ENCODE peak calls at places on chromosome 21, in four cellular contexts. F is MM.1S, C is neural crest cell, K is colonic mucosa. S is an unnamed sample.

GRCh38 chr21:33308586-33309490 is 15.9 kb upstream of the IFNAR1 start:
- DNase-seq in F (peak; percentile 99), C (no peak), K (no peak), S (no peak)

GRCh38 chr21:37098756-37099155 is 25.7 kb downstream of the TTC3 start:
- DNase-seq in F (no peak), C (no peak), K (no peak), S (no peak)

GRCh38 chr21:33703750-33704606 is 61.7 kb downstream of the ITSN1 start:
- DNase-seq in F (no peak), C (no peak), K (no peak), S (peak; percentile 42)

GRCh38 chr21:30478015-30478414 is 2.2 kb downstream of the KRTAP19-1 start:
- DNase-seq in F (no peak), C (no peak), K (no peak), S (no peak)

GRCh38 chr21:8998946-8999681 is 1522.3 kb upstream of the TPTE start:
- DNase-seq in F (no peak), C (no peak), K (no peak), S (no peak)

GRCh38 chr21:37905291-37905690 is 11.0 kb downstream of the KCNJ6 start:
- DNase-seq in F (no peak), C (no peak), K (no peak), S (no peak)

GRCh38 chr21:35244514-35244913 is 195.4 kb upstream of the RUNX1 start:
- DNase-seq in F (no peak), C (no peak), K (no peak), S (no peak)

GRCh38 chr21:33901421-33902288 is 13.9 kb downstream of the ATP5PO start:
- DNase-seq in F (peak; percentile 47), C (peak; percentile 43), K (no peak), S (peak; percentile 62)

GRCh38 chr21:34865922-34866271 is 183.2 kb downstream of the RUNX1 start:
- DNase-seq in F (peak; percentile 99), C (no peak), K (no peak), S (no peak)

GRCh38 chr21:26965567-26966359 is 1.1 kb downstream of the ADAMTS5 start:
- DNase-seq in F (no peak), C (peak; percentile 50), K (peak; percentile 19), S (peak; percentile 72)

GRCh38 chr21:18382141-18382540 is 21.4 kb downstream of the TMPRSS15 start:
- DNase-seq in F (peak; percentile 48), C (no peak), K (no peak), S (no peak)

DNA sequence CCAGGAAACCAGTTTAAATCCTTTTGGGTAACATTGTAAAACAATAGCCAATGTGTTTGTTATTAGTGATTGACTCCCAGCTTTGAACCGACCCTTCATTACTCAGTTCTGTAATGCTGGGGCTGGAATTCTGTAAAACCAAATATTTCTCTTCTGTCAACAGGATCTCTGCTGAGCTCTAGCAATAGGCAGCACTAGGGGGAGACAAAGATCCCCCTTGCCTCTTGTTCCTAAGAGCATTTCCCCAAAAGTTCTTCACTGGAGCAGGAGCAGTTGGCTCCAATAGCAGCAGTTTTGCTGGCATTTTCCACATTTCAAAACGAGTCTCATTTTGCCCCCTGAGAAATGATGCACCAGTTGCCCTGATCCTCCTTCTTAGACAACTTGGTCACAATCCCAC is 1671.1 kb downstream of the MRPL39 start:
- DNase-seq in F (peak; percentile 27), C (no peak), K (no peak), S (no peak)
- TF ChIP-seq CTCF in F (peak; percentile 66), C (peak; percentile 25), K (no peak), S (no peak)

GRCh38 chr21:39347537-39347936 is 1.4 kb downstream of the HMGN1 start:
- DNase-seq in F (peak; percentile 24), C (no peak), K (no peak), S (no peak)

GRCh38 chr21:39348040-39348354 is 891 bp downstream of the HMGN1 start:
- DNase-seq in F (no peak), C (no peak), K (no peak), S (no peak)

GRCh38 chr21:39348355-39349210 is at the start of gene HMGN1:
- DNase-seq in F (peak; percentile 94), C (peak; percentile 78), K (peak; percentile 89), S (peak; percentile 81)

GRCh38 chr21:39350094-39351006 is 1.5 kb upstream of the HMGN1 start:
- DNase-seq in F (no peak), C (no peak), K (peak; percentile 22), S (no peak)

DNA sequence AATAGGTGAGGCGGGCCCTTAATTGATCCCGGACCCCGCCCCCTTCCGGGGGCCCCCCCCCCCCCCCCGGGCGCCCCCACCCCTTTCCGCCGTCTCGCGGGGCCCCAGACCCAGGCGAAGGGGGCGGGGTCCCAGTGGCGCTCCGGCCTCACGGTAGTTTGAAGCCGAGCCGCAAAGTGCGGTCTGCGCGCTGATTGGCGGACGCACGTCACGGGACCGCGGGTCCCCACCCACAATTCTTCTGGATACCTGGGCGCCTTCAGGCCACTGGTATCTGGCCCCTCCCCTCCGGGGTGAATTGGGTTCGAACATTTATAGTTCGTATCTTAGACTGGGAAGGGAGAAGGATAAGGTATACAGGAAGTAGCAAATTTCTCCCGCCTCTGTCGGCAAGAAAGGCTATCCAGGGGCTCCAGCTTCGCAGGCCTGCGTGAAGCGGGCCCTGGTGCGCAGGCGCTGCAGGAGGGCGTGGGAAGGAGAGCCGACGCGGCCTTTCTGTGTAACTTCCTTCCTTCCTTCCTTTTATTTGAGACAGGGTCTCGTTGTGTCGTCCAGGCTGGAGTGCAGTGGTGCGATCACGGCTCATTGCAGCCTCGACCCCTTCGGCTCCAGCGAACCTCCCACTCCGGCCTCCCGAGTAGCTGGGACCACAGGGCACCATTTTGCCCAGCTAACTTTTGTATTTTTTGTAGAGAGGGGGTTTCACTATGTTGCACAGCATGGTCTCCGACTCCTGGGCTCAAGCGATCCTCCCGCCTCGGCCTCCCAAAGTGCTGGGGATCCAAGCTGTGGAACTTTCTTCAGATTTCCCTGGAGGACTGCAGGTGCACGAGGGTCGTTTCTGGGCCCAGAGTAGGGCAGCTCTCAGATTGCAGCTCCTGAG is 564 bp upstream of the HMGN1 start:
- DNase-seq in F (peak; percentile 100), C (peak; percentile 90), K (peak; percentile 99), S (peak; percentile 97)
- TF ChIP-seq CTCF in F (no peak), C (no peak), K (no peak), S (no peak)

GRCh38 chr21:25625036-25625435 is 14.0 kb upstream of the JAM2 start:
- DNase-seq in F (no peak), C (no peak), K (no peak), S (no peak)
- TF ChIP-seq CTCF in F (no peak), C (no peak), K (no peak), S (no peak)

GRCh38 chr21:45458281-45459170 is 53.6 kb downstream of the COL18A1 start:
- DNase-seq in F (no peak), C (no peak), K (no peak), S (no peak)
- TF ChIP-seq CTCF in F (no peak), C (no peak), K (no peak), S (no peak)

GRCh38 chr21:23374155-23374554 is 2233.1 kb downstream of the MRPL39 start:
- DNase-seq in F (no peak), C (no peak), K (no peak), S (no peak)
- TF ChIP-seq CTCF in F (no peak), C (no peak), K (no peak), S (no peak)

DNA sequence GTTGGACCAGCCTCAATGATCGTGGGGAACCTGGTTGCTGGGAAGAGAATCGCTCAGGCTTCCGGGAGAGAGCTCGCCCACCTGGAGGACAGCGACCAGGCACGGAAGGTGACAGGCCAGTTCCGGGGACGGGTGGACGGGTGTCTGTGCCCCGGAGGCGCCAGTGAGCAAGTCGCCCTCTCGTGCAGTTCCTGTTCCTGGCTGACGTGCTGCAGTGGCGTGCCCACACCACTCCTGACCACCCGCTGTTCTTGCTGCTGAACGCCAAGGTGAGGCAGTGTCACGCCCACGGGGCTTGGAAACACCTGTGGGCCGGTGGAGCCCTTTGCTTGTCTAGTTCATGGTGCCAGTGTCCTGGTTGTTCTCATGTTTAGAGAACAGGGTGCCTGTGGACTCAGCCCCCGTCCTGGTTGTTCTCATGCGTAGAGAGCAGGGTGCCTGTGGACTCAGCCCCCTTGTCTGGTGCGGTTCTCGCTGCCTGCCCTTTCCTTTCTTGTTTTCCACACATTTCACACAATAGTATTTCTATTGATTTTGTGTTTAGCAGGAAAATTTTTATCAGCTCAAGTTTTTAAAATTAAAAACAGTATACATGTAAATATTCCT is 53.1 kb downstream of the S100B start:
- DNase-seq in F (no peak), C (no peak), K (no peak), S (no peak)
- TF ChIP-seq CTCF in F (no peak), C (no peak), K (no peak), S (no peak)

GRCh38 chr21:43775795-43776430 is at the start of gene CSTB:
- DNase-seq in F (peak; percentile 94), C (peak; percentile 80), K (peak; percentile 90), S (peak; percentile 68)
- TF ChIP-seq CTCF in F (peak; percentile 19), C (no peak), K (no peak), S (no peak)

GRCh38 chr21:43362306-43362927 is 64.5 kb downstream of the SIK1 start:
- DNase-seq in F (peak; percentile 92), C (peak; percentile 26), K (peak; percentile 43), S (peak; percentile 46)
- TF ChIP-seq CTCF in F (peak; percentile 21), C (no peak), K (no peak), S (no peak)

DNA sequence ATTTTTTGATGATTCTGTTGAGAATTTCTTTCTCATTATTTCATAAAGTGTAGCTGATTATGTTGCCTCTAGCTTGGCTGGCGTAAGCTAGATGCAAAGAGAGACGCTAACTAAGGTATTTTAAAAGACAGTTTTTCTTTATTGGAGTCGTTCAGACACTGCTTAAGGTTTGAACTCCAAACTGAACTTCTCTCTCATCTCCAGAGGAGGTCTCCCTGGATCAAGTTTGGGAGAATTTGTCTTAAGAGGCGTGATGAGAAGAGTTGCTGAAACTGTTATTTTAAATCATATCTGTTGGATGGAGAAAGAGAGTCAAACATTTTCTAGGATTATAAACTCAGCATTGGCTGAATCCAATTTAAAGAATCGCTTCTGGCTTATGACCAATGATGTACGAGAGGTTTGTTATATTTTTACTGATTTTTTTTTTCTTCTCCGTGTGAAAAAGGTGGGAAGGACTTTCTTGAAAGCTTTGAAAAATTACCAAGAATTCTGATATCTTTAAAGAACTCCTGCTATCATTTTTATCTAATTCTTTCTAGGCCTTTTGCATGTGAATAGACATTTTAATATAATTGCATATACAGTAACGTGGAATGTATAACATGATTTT is 34.0 kb downstream of the MAP3K7CL start:
- DNase-seq in F (peak; percentile 45), C (no peak), K (no peak), S (no peak)
- TF ChIP-seq CTCF in F (peak; percentile 45), C (peak; percentile 76), K (peak; percentile 68), S (no peak)

DNA sequence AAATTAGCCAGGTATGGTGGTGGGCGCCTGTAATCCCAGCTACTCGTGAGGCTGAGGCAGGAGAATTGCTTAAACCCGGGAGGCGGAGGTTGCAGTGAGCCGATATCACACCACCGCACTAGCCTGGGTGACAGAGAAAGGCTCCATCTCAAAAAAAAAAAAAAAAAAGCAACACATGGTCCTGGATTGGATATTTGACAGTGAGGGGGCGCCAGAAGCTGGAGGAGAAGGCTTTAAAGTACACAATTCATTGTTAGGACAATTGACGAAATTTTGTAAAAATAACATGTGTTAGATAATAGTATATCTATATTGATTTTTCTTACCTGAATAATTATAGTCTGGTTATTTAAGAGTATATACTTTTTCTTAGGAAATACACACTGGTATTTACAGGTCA is 50.2 kb upstream of the USP25 start:
- DNase-seq in F (no peak), C (no peak), K (no peak), S (no peak)
- TF ChIP-seq CTCF in F (no peak), C (no peak), K (no peak), S (no peak)

S was measured in endothelial cell.